ENCODE peak calls at places on chromosomes 2 and 18, in nine cellular contexts. G, Y, H, R, W, Q, A, S and Z are unnamed samples.

GRCh38 chr18:68742206-68742605 is 27.3 kb upstream of the TMX3 start:
- DNase-seq in G (no peak), Y (no peak), H (no peak), R (no peak), W (no peak), Q (no peak), A (no peak), S (no peak), Z (no peak)

GRCh38 chr2:44237221-44237620 is 38.1 kb upstream of the SLC3A1 start:
- DNase-seq in G (peak; percentile 37), Y (no peak), H (no peak), R (no peak), W (peak; percentile 18), Q (no peak), A (no peak), S (no peak), Z (no peak)

GRCh38 chr2:88350641-88351601 is 101.6 kb downstream of the FOXI3 start:
- DNase-seq in G (peak; percentile 53), Y (peak; percentile 74), H (peak; percentile 48), R (peak; percentile 23), W (peak; percentile 59), Q (no peak), A (peak; percentile 47), S (peak; percentile 82), Z (peak; percentile 54)

GRCh38 chr18:3995476-3996102 is 459.5 kb downstream of the DLGAP1 start:
- DNase-seq in G (peak; percentile 73), Y (peak; percentile 38), H (peak; percentile 3), R (peak; percentile 81), W (peak; percentile 47), Q (peak; percentile 7), A (no peak), S (peak; percentile 62), Z (peak; percentile 55)

GRCh38 chr2:8541636-8542035 is 140.2 kb upstream of the ID2 start:
- DNase-seq in G (no peak), Y (no peak), H (no peak), R (no peak), W (no peak), Q (no peak), A (no peak), S (no peak), Z (no peak)

GRCh38 chr2:68319397-68320117 is at the start of gene CNRIP1:
- DNase-seq in G (no peak), Y (no peak), H (no peak), R (peak; percentile 67), W (no peak), Q (peak; percentile 55), A (no peak), S (peak; percentile 50), Z (peak; percentile 74)

GRCh38 chr2:212330263-212330662 is 208.3 kb downstream of the ERBB4 start:
- DNase-seq in G (no peak), Y (no peak), H (no peak), R (no peak), W (no peak), Q (no peak), A (no peak), S (no peak), Z (no peak)

GRCh38 chr18:50359806-50360205 is 15.0 kb upstream of the SKA1 start:
- DNase-seq in G (no peak), Y (no peak), H (no peak), R (no peak), W (no peak), Q (no peak), A (no peak), S (no peak), Z (no peak)

GRCh38 chr2:102103992-102104871 is 38.3 kb upstream of the IL1R1 start:
- DNase-seq in G (no peak), Y (peak; percentile 72), H (no peak), R (peak; percentile 89), W (peak; percentile 54), Q (no peak), A (peak; percentile 23), S (peak; percentile 66), Z (peak; percentile 59)

GRCh38 chr2:38731684-38732221 is 19.4 kb downstream of the SRSF7 start:
- DNase-seq in G (no peak), Y (no peak), H (no peak), R (no peak), W (no peak), Q (no peak), A (no peak), S (no peak), Z (no peak)

GRCh38 chr2:28172114-28172898 is 220.4 kb upstream of the FOSL2 start:
- DNase-seq in G (peak; percentile 38), Y (no peak), H (no peak), R (peak; percentile 85), W (no peak), Q (no peak), A (no peak), S (peak; percentile 67), Z (peak; percentile 52)

GRCh38 chr2:50042794-50043193 is 888.5 kb upstream of the FSHR start:
- DNase-seq in G (no peak), Y (no peak), H (no peak), R (no peak), W (no peak), Q (no peak), A (no peak), S (no peak), Z (no peak)

GRCh38 chr2:52862801-52863200 is 904.8 kb upstream of the CHAC2 start:
- DNase-seq in G (no peak), Y (no peak), H (no peak), R (peak; percentile 80), W (no peak), Q (no peak), A (no peak), S (no peak), Z (no peak)

GRCh38 chr2:182319556-182319955 is 107.3 kb downstream of the PDE1A start:
- DNase-seq in G (no peak), Y (no peak), H (no peak), R (peak; percentile 41), W (no peak), Q (no peak), A (no peak), S (no peak), Z (no peak)

GRCh38 chr18:76450452-76450851 is 44.6 kb downstream of the ZNF516 start:
- DNase-seq in G (no peak), Y (no peak), H (no peak), R (no peak), W (no peak), Q (no peak), A (no peak), S (no peak), Z (peak; percentile 41)

GRCh38 chr2:40412456-40412855 is 39.4 kb downstream of the SLC8A1 start:
- DNase-seq in G (no peak), Y (no peak), H (no peak), R (peak; percentile 53), W (no peak), Q (no peak), A (no peak), S (no peak), Z (no peak)

GRCh38 chr2:85049236-85049635 is 78.3 kb downstream of the KCMF1 start:
- DNase-seq in G (no peak), Y (no peak), H (no peak), R (no peak), W (no peak), Q (no peak), A (no peak), S (no peak), Z (no peak)

GRCh38 chr2:236946871-236947270 is 138.8 kb upstream of the COPS8 start:
- DNase-seq in G (no peak), Y (no peak), H (no peak), R (no peak), W (no peak), Q (no peak), A (no peak), S (peak; percentile 11), Z (no peak)

GRCh38 chr18:58848685-58849084 is 16.0 kb upstream of the ZNF532 start:
- DNase-seq in G (no peak), Y (no peak), H (no peak), R (peak; percentile 39), W (no peak), Q (no peak), A (no peak), S (no peak), Z (no peak)

GRCh38 chr2:29755829-29756228 is 165.6 kb downstream of the ALK start:
- DNase-seq in G (no peak), Y (no peak), H (no peak), R (no peak), W (no peak), Q (no peak), A (no peak), S (no peak), Z (no peak)

GRCh38 chr2:218962859-218963492 is 3.5 kb downstream of the CDK5R2 start:
- DNase-seq in G (no peak), Y (peak; percentile 52), H (peak; percentile 31), R (peak; percentile 61), W (peak; percentile 33), Q (peak; percentile 94), A (no peak), S (peak; percentile 68), Z (peak; percentile 65)

GRCh38 chr2:216909541-216910175 is 49.8 kb upstream of the TNP1 start:
- DNase-seq in G (no peak), Y (no peak), H (no peak), R (no peak), W (no peak), Q (no peak), A (no peak), S (no peak), Z (no peak)